ENCODE peak calls at places on chromosomes 1 and 21, in five cellular contexts. G is Peyer's patch; S is dorsolateral prefrontal cortex; F is CD8-positive, alpha-beta memory T cell; A is transverse colon. J is an unnamed sample.

GRCh38 chr1:30675761-30676160 is 47.6 kb downstream of the MATN1 start:
- DNase-seq in G (no peak), S (no peak), F (no peak), A (no peak), J (no peak)

GRCh38 chr1:170545476-170545875 is 13.5 kb downstream of the GORAB start:
- DNase-seq in G (no peak), S (no peak), F (no peak), A (no peak), J (no peak)

GRCh38 chr1:20095564-20096434 is 23.5 kb downstream of the PLA2G2D start:
- DNase-seq in G (no peak), S (no peak), F (no peak), A (no peak), J (no peak)

GRCh38 chr21:45002381-45003204 is 62.8 kb downstream of the SLX9 start:
- DNase-seq in G (no peak), S (peak; percentile 37), F (no peak), A (no peak), J (peak; percentile 18)

GRCh38 chr1:61641578-61642336 is 83.2 kb downstream of the TM2D1 start:
- DNase-seq in G (peak; percentile 65), S (peak; percentile 80), F (peak; percentile 58), A (peak; percentile 69), J (peak; percentile 86)

GRCh38 chr21:35136586-35137254 is 87.6 kb upstream of the RUNX1 start:
- DNase-seq in G (no peak), S (no peak), F (no peak), A (peak; percentile 22), J (no peak)

GRCh38 chr1:26848947-26849774 is 13.8 kb upstream of the SFN start:
- DNase-seq in G (no peak), S (no peak), F (no peak), A (peak; percentile 95), J (no peak)

GRCh38 chr1:4796161-4796998 is 142.0 kb downstream of the AJAP1 start:
- DNase-seq in G (no peak), S (no peak), F (no peak), A (no peak), J (no peak)

GRCh38 chr1:28642056-28642846 is 616 bp downstream of the TAF12 start:
- DNase-seq in G (no peak), S (no peak), F (no peak), A (no peak), J (no peak)

GRCh38 chr1:234601217-234602017 is 8.6 kb downstream of the IRF2BP2 start:
- DNase-seq in G (peak; percentile 28), S (no peak), F (peak; percentile 69), A (peak; percentile 42), J (no peak)

GRCh38 chr1:93148001-93148400 is 32.2 kb downstream of the TMED5 start:
- DNase-seq in G (no peak), S (no peak), F (no peak), A (no peak), J (no peak)

GRCh38 chr1:90963236-90963635 is 58.6 kb downstream of the ZNF644 start:
- DNase-seq in G (no peak), S (no peak), F (no peak), A (no peak), J (no peak)

GRCh38 chr1:5865056-5865455 is 127.2 kb downstream of the NPHP4 start:
- DNase-seq in G (no peak), S (no peak), F (no peak), A (no peak), J (no peak)

GRCh38 chr1:111565079-111565478 is 54.5 kb upstream of the RAP1A start:
- DNase-seq in G (no peak), S (peak; percentile 46), F (no peak), A (no peak), J (no peak)

GRCh38 chr1:98385691-98386090 is 275.8 kb upstream of the SNX7 start:
- DNase-seq in G (no peak), S (no peak), F (no peak), A (no peak), J (no peak)

GRCh38 chr1:207056673-207057072 is 3.6 kb downstream of the PFKFB2 start:
- DNase-seq in G (no peak), S (no peak), F (no peak), A (peak; percentile 59), J (no peak)
- H3K27ac ChIP-seq in G (peak overlapping the region; percentile 67), S (no peak overlapping the region), F (no peak overlapping the region), A (peak overlapping the region; percentile 92), J (no peak overlapping the region)

GRCh38 chr1:153397056-153397923 is 6.4 kb upstream of the S100A8 start:
- DNase-seq in G (no peak), S (no peak), F (no peak), A (no peak), J (peak; percentile 51)
- H3K27me3 ChIP-seq in G (no peaks in the 10 kb centered on the region), S (peaks cover 2% of the 10 kb centered on the region), F (peaks cover 5% of the 10 kb centered on the region), A (no peaks in the 10 kb centered on the region), J (no peaks in the 10 kb centered on the region)

GRCh38 chr1:8193840-8194406 is 124.0 kb upstream of the SLC45A1 start:
- DNase-seq in G (no peak), S (no peak), F (no peak), A (no peak), J (no peak)
- H3K27ac ChIP-seq in G (no peak overlapping the region), S (no peak overlapping the region), F (no peak overlapping the region), A (no peak overlapping the region), J (peak overlapping the region; percentile 70)

DNA sequence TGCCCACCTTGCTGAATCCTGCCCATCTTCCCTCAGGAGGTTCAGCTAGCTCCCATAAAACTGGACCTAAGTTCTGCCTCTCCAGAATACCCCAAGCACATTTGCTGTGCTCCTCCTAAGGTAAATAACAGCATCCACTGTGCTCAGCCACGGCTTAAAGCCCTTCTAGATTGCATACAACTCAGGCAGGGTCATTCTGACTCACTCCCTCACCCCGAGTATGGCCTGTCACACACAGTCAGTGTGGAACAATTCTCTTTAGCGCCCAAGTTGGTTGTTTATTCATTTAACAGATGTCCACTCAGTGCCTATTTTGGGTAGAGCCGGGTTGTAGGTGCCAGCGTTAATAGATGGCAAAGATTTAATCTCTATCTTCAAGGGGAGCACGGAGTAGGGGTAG is 147.5 kb upstream of the EDN2 start:
- DNase-seq in G (no peak), S (no peak), F (no peak), A (no peak), J (no peak)
- H3K27me3 ChIP-seq in G (no peaks in the 10 kb centered on the region), S (no peaks in the 10 kb centered on the region), F (no peaks in the 10 kb centered on the region), A (no peaks in the 10 kb centered on the region), J (peaks cover 4% of the 10 kb centered on the region)

GRCh38 chr1:3453203-3453761 is 1.2 kb upstream of the ARHGEF16 start:
- DNase-seq in G (peak; percentile 59), S (peak; percentile 88), F (peak; percentile 70), A (peak; percentile 86), J (peak; percentile 61)
- H3K27ac ChIP-seq in G (no peak overlapping the region), S (no peak overlapping the region), F (no peak overlapping the region), A (peak overlapping the region; percentile 92), J (no peak overlapping the region)

GRCh38 chr1:3612123-3612522 is 815 bp upstream of the MEGF6 start:
- DNase-seq in G (no peak), S (no peak), F (no peak), A (no peak), J (no peak)
- H3K27me3 ChIP-seq in G (no peaks in the 10 kb centered on the region), S (peaks cover 31% of the 10 kb centered on the region), F (peaks cover 11% of the 10 kb centered on the region), A (peaks cover 51% of the 10 kb centered on the region), J (no peaks in the 10 kb centered on the region)

DNA sequence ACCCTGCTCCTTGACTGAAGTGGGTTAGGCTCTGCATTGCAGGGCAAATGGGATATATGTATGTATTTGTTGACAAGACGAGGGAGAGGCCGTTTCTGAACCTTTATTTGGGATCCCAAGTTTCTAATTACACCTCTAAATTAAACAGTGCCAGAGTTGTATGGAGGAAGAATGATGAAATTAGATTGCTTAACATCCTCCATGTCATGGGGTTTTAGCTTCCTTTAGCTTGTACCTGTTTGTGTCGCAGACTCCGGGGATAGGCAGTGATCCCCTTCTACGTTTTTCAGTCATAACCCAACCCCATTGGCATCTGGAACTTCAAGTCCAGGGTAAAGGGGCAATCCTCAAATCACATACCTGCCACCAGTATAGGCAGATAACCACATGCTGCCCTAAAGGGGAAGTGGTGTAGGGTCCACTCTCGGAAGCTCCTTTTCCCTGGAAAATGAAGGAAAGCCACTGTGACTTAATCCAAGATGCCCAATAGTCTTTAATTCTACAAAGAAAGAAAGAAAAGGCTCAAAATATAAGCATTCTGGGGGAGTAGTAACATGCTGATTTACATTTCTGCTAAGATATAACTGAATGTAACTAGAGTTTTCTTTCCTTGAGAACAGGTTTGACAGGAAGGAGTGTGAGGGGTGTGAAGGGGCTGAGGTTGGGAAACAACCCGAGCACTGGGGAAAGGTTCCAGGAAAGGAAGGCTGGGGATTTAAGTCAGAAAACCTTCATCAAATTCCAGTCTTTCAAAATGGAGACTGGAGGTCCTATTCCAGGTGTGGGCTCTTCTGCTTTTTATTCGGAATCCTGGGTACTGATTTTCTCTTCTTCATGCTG is 77.6 kb downstream of the RGL1 start:
- DNase-seq in G (no peak), S (no peak), F (no peak), A (no peak), J (no peak)
- H3K27ac ChIP-seq in G (no peak overlapping the region), S (peak overlapping the region; percentile 71), F (no peak overlapping the region), A (no peak overlapping the region), J (no peak overlapping the region)